ENCODE peak calls at places on chromosomes 3 and 15, in six cellular contexts. One of them, this sample, is unnamed. For H3K36me3, the result is how much of the 10 kb centered on the place peaks cover.

GRCh38 chr15:57290826-57291225 is 85.5 kb upstream of the CGNL1 start:
- DNase-seq in SK-N-SH: no peak
- DNase-seq in tibial nerve: no peak
- DNase-seq in ovary: no peak
- DNase-seq in IMR-90: no peak
- DNase-seq in effector memory CD4-positive, alpha-beta T cell: no peak
- DNase-seq in this sample: no peak

GRCh38 chr3:136651585-136651984 is 100.6 kb downstream of the STAG1 start:
- DNase-seq in SK-N-SH: no peak
- DNase-seq in tibial nerve: no peak
- DNase-seq in ovary: no peak
- DNase-seq in IMR-90: no peak
- DNase-seq in effector memory CD4-positive, alpha-beta T cell: no peak
- DNase-seq in this sample: no peak

GRCh38 chr3:131957511-131957910 is 77.3 kb downstream of the CPNE4 start:
- DNase-seq in SK-N-SH: no peak
- DNase-seq in tibial nerve: no peak
- DNase-seq in ovary: no peak
- DNase-seq in IMR-90: no peak
- DNase-seq in effector memory CD4-positive, alpha-beta T cell: no peak
- DNase-seq in this sample: no peak

GRCh38 chr3:42192334-42193200 is 73.4 kb downstream of the CCK start:
- DNase-seq in SK-N-SH: no peak
- DNase-seq in tibial nerve: no peak
- DNase-seq in ovary: no peak
- DNase-seq in IMR-90: peak
- DNase-seq in effector memory CD4-positive, alpha-beta T cell: no peak
- DNase-seq in this sample: no peak

GRCh38 chr3:50572158-50572557 is 2.8 kb downstream of the HEMK1 start:
- DNase-seq in SK-N-SH: peak
- DNase-seq in tibial nerve: peak
- DNase-seq in ovary: peak
- DNase-seq in IMR-90: peak
- DNase-seq in effector memory CD4-positive, alpha-beta T cell: peak
- DNase-seq in this sample: peak

GRCh38 chr15:78841307-78841706 is 30.0 kb upstream of the ADAMTS7 start:
- DNase-seq in SK-N-SH: no peak
- DNase-seq in tibial nerve: no peak
- DNase-seq in ovary: no peak
- DNase-seq in IMR-90: no peak
- DNase-seq in effector memory CD4-positive, alpha-beta T cell: no peak
- DNase-seq in this sample: no peak

GRCh38 chr15:31824009-31824408 is 206.3 kb upstream of the CHRNA7 start:
- DNase-seq in SK-N-SH: no peak
- DNase-seq in tibial nerve: no peak
- DNase-seq in ovary: no peak
- DNase-seq in IMR-90: no peak
- DNase-seq in effector memory CD4-positive, alpha-beta T cell: no peak
- DNase-seq in this sample: no peak

GRCh38 chr15:78790027-78790426 is 21.2 kb downstream of the ADAMTS7 start:
- DNase-seq in SK-N-SH: no peak
- DNase-seq in tibial nerve: no peak
- DNase-seq in ovary: no peak
- DNase-seq in IMR-90: no peak
- DNase-seq in effector memory CD4-positive, alpha-beta T cell: no peak
- DNase-seq in this sample: no peak

GRCh38 chr3:184193991-184194539 is 8.1 kb downstream of the ABCF3 start:
- DNase-seq in SK-N-SH: no peak
- DNase-seq in tibial nerve: no peak
- DNase-seq in ovary: no peak
- DNase-seq in IMR-90: no peak
- DNase-seq in effector memory CD4-positive, alpha-beta T cell: no peak
- DNase-seq in this sample: no peak

GRCh38 chr3:134367869-134368750 is 6.1 kb downstream of the AMOTL2 start:
- DNase-seq in SK-N-SH: no peak
- DNase-seq in tibial nerve: no peak
- DNase-seq in ovary: no peak
- DNase-seq in IMR-90: no peak
- DNase-seq in effector memory CD4-positive, alpha-beta T cell: no peak
- DNase-seq in this sample: peak

GRCh38 chr3:99974989-99975388 is 139.3 kb downstream of the FILIP1L start:
- DNase-seq in SK-N-SH: no peak
- DNase-seq in tibial nerve: no peak
- DNase-seq in ovary: no peak
- DNase-seq in IMR-90: no peak
- DNase-seq in effector memory CD4-positive, alpha-beta T cell: no peak
- DNase-seq in this sample: no peak

GRCh38 chr3:138963161-138963560 is 16.1 kb downstream of the FOXL2NB start:
- DNase-seq in SK-N-SH: no peak
- DNase-seq in tibial nerve: no peak
- DNase-seq in ovary: no peak
- DNase-seq in IMR-90: no peak
- DNase-seq in effector memory CD4-positive, alpha-beta T cell: no peak
- DNase-seq in this sample: no peak

GRCh38 chr15:74170845-74171578 is 2.5 kb upstream of the ISLR start:
- DNase-seq in SK-N-SH: no peak
- DNase-seq in tibial nerve: no peak
- DNase-seq in ovary: no peak
- DNase-seq in IMR-90: no peak
- DNase-seq in effector memory CD4-positive, alpha-beta T cell: no peak
- DNase-seq in this sample: no peak

GRCh38 chr15:44532689-44533088 is 4.3 kb upstream of the EIF3J start:
- DNase-seq in SK-N-SH: no peak
- DNase-seq in tibial nerve: no peak
- DNase-seq in ovary: no peak
- DNase-seq in IMR-90: no peak
- DNase-seq in effector memory CD4-positive, alpha-beta T cell: no peak
- DNase-seq in this sample: no peak

GRCh38 chr3:44074181-44074580 is 167.5 kb upstream of the TOPAZ1 start:
- DNase-seq in SK-N-SH: no peak
- DNase-seq in tibial nerve: no peak
- DNase-seq in ovary: no peak
- DNase-seq in IMR-90: no peak
- DNase-seq in effector memory CD4-positive, alpha-beta T cell: no peak
- DNase-seq in this sample: no peak

GRCh38 chr3:44070841-44071240 is 170.8 kb upstream of the TOPAZ1 start:
- DNase-seq in SK-N-SH: no peak
- DNase-seq in tibial nerve: no peak
- DNase-seq in ovary: no peak
- DNase-seq in IMR-90: no peak
- DNase-seq in effector memory CD4-positive, alpha-beta T cell: no peak
- DNase-seq in this sample: no peak

GRCh38 chr3:44069276-44069675 is 172.4 kb upstream of the TOPAZ1 start:
- DNase-seq in SK-N-SH: no peak
- DNase-seq in tibial nerve: no peak
- DNase-seq in ovary: no peak
- DNase-seq in IMR-90: no peak
- DNase-seq in effector memory CD4-positive, alpha-beta T cell: no peak
- DNase-seq in this sample: no peak

GRCh38 chr3:44076221-44076829 is 165.4 kb upstream of the TOPAZ1 start:
- DNase-seq in SK-N-SH: no peak
- DNase-seq in tibial nerve: no peak
- DNase-seq in ovary: no peak
- DNase-seq in IMR-90: no peak
- DNase-seq in effector memory CD4-positive, alpha-beta T cell: no peak
- DNase-seq in this sample: no peak

DNA sequence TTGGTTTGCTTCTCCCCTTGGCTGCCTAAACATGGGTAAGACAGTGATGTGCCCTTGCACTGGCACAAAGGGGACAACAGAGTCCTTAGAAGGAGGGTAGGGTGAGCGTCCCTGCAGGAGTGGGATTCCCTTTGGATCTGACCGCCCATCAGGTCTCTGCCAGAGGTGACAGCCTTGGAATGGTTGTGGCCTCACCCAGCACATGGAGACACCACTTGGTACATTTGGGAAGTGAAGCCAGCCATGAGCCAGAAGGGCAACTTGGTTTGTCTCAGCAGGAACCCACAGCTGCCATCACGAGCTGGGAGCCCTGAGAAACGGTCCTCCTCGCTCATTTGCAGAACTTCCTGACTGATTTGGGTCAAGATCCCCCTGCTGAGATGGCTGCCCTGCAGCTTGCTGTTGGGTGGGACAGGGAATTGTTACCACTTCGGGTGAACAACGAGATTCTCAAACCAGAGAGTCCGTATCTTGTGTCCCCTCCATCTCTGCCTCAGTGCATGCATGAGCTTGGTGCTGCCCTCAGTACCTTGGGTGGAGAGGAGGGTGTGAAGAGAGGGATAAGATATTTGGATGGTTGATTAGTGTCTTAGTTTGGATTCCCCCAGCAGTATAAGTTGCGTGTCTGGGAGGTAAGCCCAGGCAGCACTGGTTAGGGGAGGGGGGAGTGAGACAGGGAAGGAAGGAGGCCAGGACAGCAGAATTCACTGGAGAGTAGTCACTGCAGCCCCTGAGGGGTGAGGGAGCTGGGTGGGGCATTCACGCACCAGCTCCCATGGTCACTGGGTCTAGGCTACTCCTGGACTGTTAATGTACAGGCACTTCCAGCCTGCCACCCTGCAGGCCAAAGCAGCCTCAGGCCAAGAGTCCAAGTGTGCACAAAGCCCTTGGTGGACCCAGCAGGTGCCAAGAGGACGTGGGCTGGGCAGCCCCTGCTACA is 168.8 kb upstream of the TOPAZ1 start:
- DNase-seq in SK-N-SH: no peak
- DNase-seq in tibial nerve: no peak
- DNase-seq in ovary: no peak
- DNase-seq in IMR-90: no peak
- DNase-seq in effector memory CD4-positive, alpha-beta T cell: no peak
- DNase-seq in this sample: no peak
- H3K36me3 ChIP-seq in SK-N-SH: under half
- H3K36me3 ChIP-seq in tibial nerve: under half
- H3K36me3 ChIP-seq in ovary: under half
- H3K36me3 ChIP-seq in IMR-90: under half
- H3K36me3 ChIP-seq in effector memory CD4-positive, alpha-beta T cell: under half
- H3K36me3 ChIP-seq in this sample: under half

GRCh38 chr3:21750291-21750690 is 719 bp downstream of the ZNF385D start:
- DNase-seq in SK-N-SH: no peak
- DNase-seq in tibial nerve: no peak
- DNase-seq in ovary: no peak
- DNase-seq in IMR-90: peak
- DNase-seq in effector memory CD4-positive, alpha-beta T cell: no peak
- DNase-seq in this sample: no peak
- H3K4me3 ChIP-seq in SK-N-SH: peak
- H3K4me3 ChIP-seq in tibial nerve: peak
- H3K4me3 ChIP-seq in ovary: peak
- H3K4me3 ChIP-seq in IMR-90: peak
- H3K4me3 ChIP-seq in effector memory CD4-positive, alpha-beta T cell: no peak
- H3K4me3 ChIP-seq in this sample: peak

GRCh38 chr15:50971542-50971941 is 63.1 kb downstream of the AP4E1 start:
- DNase-seq in SK-N-SH: no peak
- DNase-seq in tibial nerve: no peak
- DNase-seq in ovary: no peak
- DNase-seq in IMR-90: no peak
- DNase-seq in effector memory CD4-positive, alpha-beta T cell: no peak
- DNase-seq in this sample: no peak

GRCh38 chr15:50973605-50974004 is 65.1 kb downstream of the AP4E1 start:
- DNase-seq in SK-N-SH: no peak
- DNase-seq in tibial nerve: no peak
- DNase-seq in ovary: no peak
- DNase-seq in IMR-90: no peak
- DNase-seq in effector memory CD4-positive, alpha-beta T cell: no peak
- DNase-seq in this sample: no peak

GRCh38 chr15:50971115-50971514 is 62.6 kb downstream of the AP4E1 start:
- DNase-seq in SK-N-SH: no peak
- DNase-seq in tibial nerve: no peak
- DNase-seq in ovary: no peak
- DNase-seq in IMR-90: no peak
- DNase-seq in effector memory CD4-positive, alpha-beta T cell: no peak
- DNase-seq in this sample: no peak

GRCh38 chr15:50968353-50968752 is 59.9 kb downstream of the AP4E1 start:
- DNase-seq in SK-N-SH: no peak
- DNase-seq in tibial nerve: no peak
- DNase-seq in ovary: no peak
- DNase-seq in IMR-90: peak
- DNase-seq in effector memory CD4-positive, alpha-beta T cell: no peak
- DNase-seq in this sample: no peak

GRCh38 chr15:50970524-50970923 is 62.0 kb downstream of the AP4E1 start:
- DNase-seq in SK-N-SH: no peak
- DNase-seq in tibial nerve: no peak
- DNase-seq in ovary: no peak
- DNase-seq in IMR-90: no peak
- DNase-seq in effector memory CD4-positive, alpha-beta T cell: no peak
- DNase-seq in this sample: no peak
- H3K36me3 ChIP-seq in SK-N-SH: half or more
- H3K36me3 ChIP-seq in tibial nerve: under half
- H3K36me3 ChIP-seq in ovary: under half
- H3K36me3 ChIP-seq in IMR-90: under half
- H3K36me3 ChIP-seq in effector memory CD4-positive, alpha-beta T cell: under half
- H3K36me3 ChIP-seq in this sample: under half

DNA sequence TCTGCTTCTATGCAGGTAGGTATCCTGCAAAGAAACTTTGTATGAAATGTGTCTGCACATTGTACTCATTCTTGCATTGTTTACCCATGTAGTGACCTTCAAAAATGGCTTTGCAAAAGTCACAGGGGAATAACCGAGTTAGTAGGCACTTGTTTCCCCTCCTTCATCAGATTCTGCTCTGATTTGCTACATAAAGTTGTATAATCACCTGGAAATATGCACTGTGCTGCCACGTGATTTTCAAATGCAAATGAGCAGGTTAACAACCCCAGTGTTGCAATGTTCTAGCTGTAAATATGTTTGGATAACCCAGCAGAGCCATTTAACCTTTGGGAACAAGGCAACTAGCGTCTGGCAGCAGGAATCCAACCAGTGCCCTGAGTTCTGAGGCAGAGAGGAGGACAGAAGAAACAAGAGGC is at the start of gene KNG1:
- DNase-seq in SK-N-SH: no peak
- DNase-seq in tibial nerve: no peak
- DNase-seq in ovary: no peak
- DNase-seq in IMR-90: no peak
- DNase-seq in effector memory CD4-positive, alpha-beta T cell: no peak
- DNase-seq in this sample: no peak
- H3K4me3 ChIP-seq in SK-N-SH: no peak
- H3K4me3 ChIP-seq in tibial nerve: no peak
- H3K4me3 ChIP-seq in ovary: no peak
- H3K4me3 ChIP-seq in IMR-90: no peak
- H3K4me3 ChIP-seq in effector memory CD4-positive, alpha-beta T cell: no peak
- H3K4me3 ChIP-seq in this sample: no peak

DNA sequence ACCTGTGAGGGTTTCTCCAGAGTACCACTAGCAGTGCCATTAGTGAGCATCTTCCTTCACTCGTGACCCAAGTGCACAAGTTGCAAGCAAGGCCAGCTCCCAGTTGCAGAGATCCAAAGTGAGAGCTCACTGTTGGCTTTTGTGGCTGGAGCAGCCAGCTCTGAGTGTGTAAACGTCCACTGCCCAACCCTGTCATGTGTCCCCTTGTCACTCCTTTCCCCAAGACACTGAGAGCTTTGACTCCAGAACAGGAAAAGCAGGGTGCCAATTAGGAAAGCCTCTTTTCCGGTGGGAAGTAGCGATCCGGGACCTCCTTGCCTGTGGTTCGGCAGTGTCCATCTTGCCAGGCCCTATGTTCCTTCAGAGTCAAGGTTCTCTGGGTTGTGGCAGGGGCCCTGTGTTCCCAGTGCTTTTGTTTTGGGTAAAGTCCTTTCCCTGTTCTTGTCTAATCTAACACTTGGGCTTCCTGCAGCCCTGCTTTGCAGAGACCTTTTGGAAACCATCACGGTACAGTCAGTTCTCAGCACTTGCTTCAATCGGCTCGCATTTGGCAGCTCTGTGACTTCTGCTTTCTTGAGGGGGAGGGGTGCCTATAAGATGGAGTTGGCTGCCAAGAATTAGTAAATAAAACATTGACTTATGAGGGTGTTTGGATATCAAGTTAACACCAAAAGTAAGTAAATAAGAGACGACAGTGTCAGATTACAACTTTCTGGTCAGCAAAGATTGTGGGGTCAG is 90.5 kb downstream of the DNASE1L3 start:
- DNase-seq in SK-N-SH: no peak
- DNase-seq in tibial nerve: no peak
- DNase-seq in ovary: peak
- DNase-seq in IMR-90: no peak
- DNase-seq in effector memory CD4-positive, alpha-beta T cell: no peak
- DNase-seq in this sample: no peak
- H3K36me3 ChIP-seq in SK-N-SH: half or more
- H3K36me3 ChIP-seq in tibial nerve: under half
- H3K36me3 ChIP-seq in ovary: under half
- H3K36me3 ChIP-seq in IMR-90: half or more
- H3K36me3 ChIP-seq in effector memory CD4-positive, alpha-beta T cell: under half
- H3K36me3 ChIP-seq in this sample: under half

This sample was measured in psoas muscle.